ENCODE peak calls at places on chromosomes 5 and 9, in four cellular contexts. One of them, this sample, is unnamed.
A peak's percentile ranks its signal among the peaks of the same experiment; 100 is the strongest.

GRCh38 chr5:68086857-68087256 is 128.7 kb upstream of the PIK3R1 start:
- DNase-seq in uterus: peak; percentile 41
- DNase-seq in suprapubic skin: no peak
- DNase-seq in breast epithelium: no peak
- DNase-seq in this sample: no peak

GRCh38 chr9:25025156-25025555 is 479.5 kb upstream of the IZUMO3 start:
- DNase-seq in uterus: no peak
- DNase-seq in suprapubic skin: no peak
- DNase-seq in breast epithelium: no peak
- DNase-seq in this sample: no peak

GRCh38 chr5:18811616-18812015 is 1176.4 kb downstream of the CDH18 start:
- DNase-seq in uterus: no peak
- DNase-seq in suprapubic skin: no peak
- DNase-seq in breast epithelium: no peak
- DNase-seq in this sample: no peak

GRCh38 chr9:27377147-27377807 is 80.3 kb upstream of the EQTN start:
- DNase-seq in uterus: no peak
- DNase-seq in suprapubic skin: no peak
- DNase-seq in breast epithelium: no peak
- DNase-seq in this sample: no peak

GRCh38 chr5:155767480-155767879 is 559.5 kb upstream of the SGCD start:
- DNase-seq in uterus: no peak
- DNase-seq in suprapubic skin: no peak
- DNase-seq in breast epithelium: no peak
- DNase-seq in this sample: no peak

GRCh38 chr5:10424124-10424731 is 17.5 kb upstream of the ROPN1L start:
- DNase-seq in uterus: no peak
- DNase-seq in suprapubic skin: no peak
- DNase-seq in breast epithelium: no peak
- DNase-seq in this sample: no peak

GRCh38 chr5:19605846-19606407 is 382.1 kb downstream of the CDH18 start:
- DNase-seq in uterus: no peak
- DNase-seq in suprapubic skin: no peak
- DNase-seq in breast epithelium: no peak
- DNase-seq in this sample: no peak

GRCh38 chr5:41787257-41787656 is 83.0 kb downstream of the OXCT1 start:
- DNase-seq in uterus: no peak
- DNase-seq in suprapubic skin: no peak
- DNase-seq in breast epithelium: no peak
- DNase-seq in this sample: no peak

GRCh38 chr5:169467382-169467781 is 116.2 kb upstream of the SPDL1 start:
- DNase-seq in uterus: no peak
- DNase-seq in suprapubic skin: no peak
- DNase-seq in breast epithelium: no peak
- DNase-seq in this sample: no peak

GRCh38 chr9:125632321-125633115 is 74.5 kb downstream of the MAPKAP1 start:
- DNase-seq in uterus: no peak
- DNase-seq in suprapubic skin: no peak
- DNase-seq in breast epithelium: no peak
- DNase-seq in this sample: no peak

GRCh38 chr5:137815202-137815990 is 52.3 kb upstream of the MYOT start:
- DNase-seq in uterus: no peak
- DNase-seq in suprapubic skin: no peak
- DNase-seq in breast epithelium: no peak
- DNase-seq in this sample: no peak

GRCh38 chr5:172757394-172758010 is 13.5 kb downstream of the DUSP1 start:
- DNase-seq in uterus: no peak
- DNase-seq in suprapubic skin: peak; percentile 60
- DNase-seq in breast epithelium: no peak
- DNase-seq in this sample: no peak

GRCh38 chr9:86135374-86135773 is 36.0 kb upstream of the GOLM1 start:
- DNase-seq in uterus: no peak
- DNase-seq in suprapubic skin: no peak
- DNase-seq in breast epithelium: no peak
- DNase-seq in this sample: no peak

GRCh38 chr9:14428781-14429230 is 114.9 kb upstream of the NFIB start:
- DNase-seq in uterus: peak; percentile 70
- DNase-seq in suprapubic skin: peak; percentile 76
- DNase-seq in breast epithelium: peak; percentile 40
- DNase-seq in this sample: no peak

GRCh38 chr9:7791364-7791763 is 8.2 kb downstream of the DMAC1 start:
- DNase-seq in uterus: no peak
- DNase-seq in suprapubic skin: no peak
- DNase-seq in breast epithelium: no peak
- DNase-seq in this sample: no peak

GRCh38 chr5:103505581-103506305 is 56.8 kb downstream of the NUDT12 start:
- DNase-seq in uterus: no peak
- DNase-seq in suprapubic skin: no peak
- DNase-seq in breast epithelium: no peak
- DNase-seq in this sample: no peak

GRCh38 chr9:652896-653295 is 188.6 kb upstream of the DMRT1 start:
- DNase-seq in uterus: no peak
- DNase-seq in suprapubic skin: no peak
- DNase-seq in breast epithelium: no peak
- DNase-seq in this sample: no peak

GRCh38 chr9:129026442-129027223 is 1.5 kb downstream of the SH3GLB2 start:
- DNase-seq in uterus: no peak
- DNase-seq in suprapubic skin: no peak
- DNase-seq in breast epithelium: peak; percentile 72
- DNase-seq in this sample: no peak

GRCh38 chr5:1771149-1772065 is 28.2 kb downstream of the MRPL36 start:
- DNase-seq in uterus: no peak
- DNase-seq in suprapubic skin: no peak
- DNase-seq in breast epithelium: no peak
- DNase-seq in this sample: no peak

DNA sequence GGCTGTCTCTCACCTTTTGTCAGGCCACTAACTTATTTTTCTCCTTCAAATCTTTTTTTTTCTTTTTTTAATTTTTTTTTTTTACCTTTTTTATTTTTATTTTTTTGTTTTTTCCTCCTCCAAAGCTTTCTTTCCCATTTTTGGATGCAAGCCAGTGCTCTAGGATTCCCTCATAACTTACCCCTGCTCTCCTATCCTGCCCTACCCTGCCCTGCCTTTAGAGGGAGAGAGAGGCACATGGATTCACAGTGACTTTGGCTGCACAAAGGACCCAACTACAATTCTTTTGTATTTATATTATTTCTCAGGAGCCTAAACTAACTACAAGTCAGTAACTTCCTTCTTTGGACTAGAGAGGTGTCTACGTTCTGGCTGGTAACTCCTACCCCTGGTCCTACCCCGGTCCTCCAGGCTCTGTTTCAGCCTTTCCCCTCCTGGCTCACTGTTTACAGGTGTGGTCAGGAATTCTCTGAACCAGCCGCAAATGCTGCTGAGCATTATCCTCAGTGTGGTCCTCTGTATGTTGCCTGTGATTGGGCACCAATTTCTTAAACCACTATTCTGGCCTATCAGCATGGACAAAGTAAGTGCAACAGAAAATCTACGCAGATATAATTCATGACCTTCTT is 8.4 kb upstream of the RUSC2 start:
- DNase-seq in uterus: no peak
- DNase-seq in suprapubic skin: no peak
- DNase-seq in breast epithelium: peak; percentile 50
- DNase-seq in this sample: no peak
- H3K4me1 ChIP-seq in uterus: no peaks in the 10 kb centered on the region
- H3K4me1 ChIP-seq in suprapubic skin: peaks cover 6% of the 10 kb centered on the region
- H3K4me1 ChIP-seq in breast epithelium: no peaks in the 10 kb centered on the region
- H3K4me1 ChIP-seq in this sample: no peaks in the 10 kb centered on the region

GRCh38 chr9:134321957-134322741 is 4.1 kb upstream of the RXRA start:
- DNase-seq in uterus: peak; percentile 11
- DNase-seq in suprapubic skin: peak; percentile 53
- DNase-seq in breast epithelium: no peak
- DNase-seq in this sample: no peak

GRCh38 chr9:134322781-134323241 is 3.4 kb upstream of the RXRA start:
- DNase-seq in uterus: peak; percentile 12
- DNase-seq in suprapubic skin: peak; percentile 60
- DNase-seq in breast epithelium: no peak
- DNase-seq in this sample: no peak

GRCh38 chr9:134325096-134325812 is 1.0 kb upstream of the RXRA start:
- DNase-seq in uterus: peak; percentile 68
- DNase-seq in suprapubic skin: peak; percentile 87
- DNase-seq in breast epithelium: peak; percentile 67
- DNase-seq in this sample: no peak

GRCh38 chr9:134324359-134325095 is 1.7 kb upstream of the RXRA start:
- DNase-seq in uterus: no peak
- DNase-seq in suprapubic skin: peak; percentile 66
- DNase-seq in breast epithelium: no peak
- DNase-seq in this sample: no peak

DNA sequence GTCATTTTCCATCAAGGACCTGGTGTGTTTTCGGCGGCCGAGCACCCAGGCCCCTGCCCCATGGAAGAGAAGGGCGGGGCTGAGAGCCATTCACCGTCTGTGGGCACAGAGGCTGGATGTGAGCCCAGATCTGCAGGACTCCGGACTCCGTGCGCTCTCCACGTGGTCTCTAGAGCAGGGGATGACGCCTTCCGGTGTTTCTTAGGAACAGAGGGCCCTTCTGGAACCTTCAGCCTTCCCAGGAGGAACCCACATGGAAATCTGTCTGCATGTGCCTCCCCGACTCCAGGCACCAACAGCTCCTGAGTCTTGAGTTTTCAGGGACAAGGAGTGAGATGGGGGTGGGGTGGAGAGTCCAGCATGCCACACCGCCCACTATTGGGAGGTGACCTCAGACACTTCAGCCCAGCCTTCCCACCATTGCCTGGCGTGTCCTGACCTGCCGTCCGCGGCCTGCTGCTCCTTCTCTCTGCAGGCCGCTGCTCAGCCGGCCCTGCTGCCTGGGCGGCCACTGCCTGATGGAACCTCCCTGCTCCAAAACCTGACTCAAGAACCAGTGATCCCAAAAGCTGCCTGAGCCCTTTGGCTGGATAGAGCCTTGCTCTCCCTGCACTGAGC is 2.4 kb upstream of the RXRA start:
- DNase-seq in uterus: peak; percentile 41
- DNase-seq in suprapubic skin: peak; percentile 70
- DNase-seq in breast epithelium: peak; percentile 86
- DNase-seq in this sample: no peak
- H3K4me1 ChIP-seq in uterus: no peaks in the 10 kb centered on the region
- H3K4me1 ChIP-seq in suprapubic skin: peaks cover 36% of the 10 kb centered on the region
- H3K4me1 ChIP-seq in breast epithelium: peaks cover 12% of the 10 kb centered on the region
- H3K4me1 ChIP-seq in this sample: peaks cover 8% of the 10 kb centered on the region

DNA sequence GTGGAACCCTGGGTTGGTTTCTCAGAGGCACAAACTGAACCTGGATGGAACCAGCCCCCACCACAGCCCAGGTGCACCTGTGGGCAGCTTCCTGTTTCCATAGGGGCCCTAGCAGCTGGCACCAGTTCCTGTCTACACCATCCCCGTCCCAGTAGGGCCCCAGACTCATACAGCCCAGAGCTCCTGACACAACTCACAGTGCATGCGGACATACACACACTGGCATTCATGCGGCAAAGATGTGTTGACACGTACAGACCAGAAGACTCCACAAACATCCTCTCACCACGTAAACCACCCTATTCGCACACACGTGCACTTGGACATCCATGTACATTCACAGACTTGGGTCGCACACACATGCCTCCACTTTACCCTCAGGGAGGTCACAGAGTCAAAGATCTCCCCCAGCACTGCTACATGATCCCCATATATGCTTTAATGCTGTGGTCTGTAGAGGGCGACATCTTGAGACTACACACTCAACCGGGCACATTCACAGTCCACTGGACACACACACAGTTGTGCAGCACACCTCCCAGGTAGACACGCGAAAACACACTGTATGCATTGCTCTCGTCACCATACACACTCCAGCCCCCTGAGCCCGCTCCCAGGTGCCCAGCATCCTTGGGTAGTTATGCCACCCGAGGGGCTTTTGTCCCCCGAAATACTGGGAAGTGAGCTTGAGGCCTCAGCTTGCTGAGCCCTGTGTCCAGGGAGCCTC is 22.4 kb downstream of the CXXC5 start:
- DNase-seq in uterus: no peak
- DNase-seq in suprapubic skin: no peak
- DNase-seq in breast epithelium: no peak
- DNase-seq in this sample: no peak
- H3K4me1 ChIP-seq in uterus: peaks cover 40% of the 10 kb centered on the region
- H3K4me1 ChIP-seq in suprapubic skin: peaks cover 66% of the 10 kb centered on the region
- H3K4me1 ChIP-seq in breast epithelium: peaks cover 53% of the 10 kb centered on the region
- H3K4me1 ChIP-seq in this sample: peaks cover 23% of the 10 kb centered on the region

DNA sequence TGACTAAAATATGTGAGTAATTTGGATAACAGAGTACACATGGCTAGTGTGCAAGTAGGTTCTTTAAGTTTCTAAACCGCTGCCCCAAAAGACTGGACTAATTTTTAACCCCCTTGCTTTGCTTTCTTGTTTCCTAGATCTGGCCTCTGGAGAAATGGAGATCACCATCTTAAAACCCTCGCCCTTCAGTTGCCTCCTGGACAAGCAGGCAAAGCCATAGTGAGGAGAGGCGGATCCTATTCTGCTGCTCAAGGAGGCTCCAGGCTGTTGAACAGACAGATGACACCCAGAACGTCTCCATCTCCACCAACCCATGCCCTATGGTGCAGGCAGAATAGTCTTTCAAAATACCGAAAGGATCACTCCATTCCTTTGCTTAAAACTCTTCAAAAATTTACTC is 28.6 kb upstream of the ALDH1A1 start:
- DNase-seq in uterus: no peak
- DNase-seq in suprapubic skin: no peak
- DNase-seq in breast epithelium: no peak
- DNase-seq in this sample: no peak
- H3K4me1 ChIP-seq in uterus: no peaks in the 10 kb centered on the region
- H3K4me1 ChIP-seq in suprapubic skin: peaks cover 10% of the 10 kb centered on the region
- H3K4me1 ChIP-seq in breast epithelium: no peaks in the 10 kb centered on the region
- H3K4me1 ChIP-seq in this sample: no peaks in the 10 kb centered on the region

GRCh38 chr9:134341306-134341705 is 15.1 kb downstream of the RXRA start:
- DNase-seq in uterus: no peak
- DNase-seq in suprapubic skin: no peak
- DNase-seq in breast epithelium: no peak
- DNase-seq in this sample: no peak

GRCh38 chr9:134341929-134342745 is 15.9 kb downstream of the RXRA start:
- DNase-seq in uterus: no peak
- DNase-seq in suprapubic skin: no peak
- DNase-seq in breast epithelium: no peak
- DNase-seq in this sample: no peak

GRCh38 chr9:134343637-134344036 is 17.4 kb downstream of the RXRA start:
- DNase-seq in uterus: no peak
- DNase-seq in suprapubic skin: no peak
- DNase-seq in breast epithelium: no peak
- DNase-seq in this sample: no peak

GRCh38 chr9:134344068-134344820 is 18.0 kb downstream of the RXRA start:
- DNase-seq in uterus: no peak
- DNase-seq in suprapubic skin: no peak
- DNase-seq in breast epithelium: no peak
- DNase-seq in this sample: no peak

GRCh38 chr9:134342746-134343115 is 16.5 kb downstream of the RXRA start:
- DNase-seq in uterus: no peak
- DNase-seq in suprapubic skin: no peak
- DNase-seq in breast epithelium: no peak
- DNase-seq in this sample: no peak
- H3K4me1 ChIP-seq in uterus: peaks cover 72% of the 10 kb centered on the region
- H3K4me1 ChIP-seq in suprapubic skin: peaks cover 100% of the 10 kb centered on the region
- H3K4me1 ChIP-seq in breast epithelium: peaks cover 55% of the 10 kb centered on the region
- H3K4me1 ChIP-seq in this sample: no peaks in the 10 kb centered on the region

This sample was measured in effector memory CD4-positive, alpha-beta T cell.